ENCODE peak calls at places on chromosome 19, in seven cellular contexts. R, A, V, O, P, W and G are unnamed samples. For H3K9me3 and H3K4me1, the result is how much of the 10 kb centered on the place peaks cover.

GRCh38 chr19:17327068-17327653 is 7.5 kb downstream of the ANO8 start:
- DNase-seq in R (no peak), A (no peak), V (no peak), O (no peak), P (no peak), W (no peak), G (no peak)

GRCh38 chr19:47215581-47215980 is 15.4 kb downstream of the BBC3 start:
- DNase-seq in R (no peak), A (no peak), V (no peak), O (no peak), P (no peak), W (no peak), G (no peak)

GRCh38 chr19:37997911-37998344 is 90.9 kb downstream of the SIPA1L3 start:
- DNase-seq in R (no peak), A (no peak), V (no peak), O (no peak), P (no peak), W (no peak), G (no peak)

GRCh38 chr19:42528354-42529247 is at the start of gene CEACAM1:
- DNase-seq in R (no peak), A (no peak), V (no peak), O (no peak), P (peak), W (no peak), G (no peak)

GRCh38 chr19:4393947-4394590 is 6.3 kb downstream of the SH3GL1 start:
- DNase-seq in R (no peak), A (no peak), V (no peak), O (no peak), P (no peak), W (no peak), G (no peak)

GRCh38 chr19:5697022-5697889 is 7.2 kb downstream of the RPL36 start:
- DNase-seq in R (peak), A (no peak), V (no peak), O (no peak), P (no peak), W (no peak), G (no peak)

GRCh38 chr19:29789007-29789406 is 22.8 kb upstream of the CCNE1 start:
- DNase-seq in R (no peak), A (no peak), V (no peak), O (no peak), P (no peak), W (no peak), G (no peak)

GRCh38 chr19:12786149-12786870 is 5.0 kb upstream of the JUNB start:
- DNase-seq in R (peak), A (peak), V (peak), O (peak), P (peak), W (no peak), G (no peak)

GRCh38 chr19:18418725-18419194 is 438 bp upstream of the SSBP4 start:
- DNase-seq in R (no peak), A (peak), V (no peak), O (peak), P (peak), W (no peak), G (no peak)

DNA sequence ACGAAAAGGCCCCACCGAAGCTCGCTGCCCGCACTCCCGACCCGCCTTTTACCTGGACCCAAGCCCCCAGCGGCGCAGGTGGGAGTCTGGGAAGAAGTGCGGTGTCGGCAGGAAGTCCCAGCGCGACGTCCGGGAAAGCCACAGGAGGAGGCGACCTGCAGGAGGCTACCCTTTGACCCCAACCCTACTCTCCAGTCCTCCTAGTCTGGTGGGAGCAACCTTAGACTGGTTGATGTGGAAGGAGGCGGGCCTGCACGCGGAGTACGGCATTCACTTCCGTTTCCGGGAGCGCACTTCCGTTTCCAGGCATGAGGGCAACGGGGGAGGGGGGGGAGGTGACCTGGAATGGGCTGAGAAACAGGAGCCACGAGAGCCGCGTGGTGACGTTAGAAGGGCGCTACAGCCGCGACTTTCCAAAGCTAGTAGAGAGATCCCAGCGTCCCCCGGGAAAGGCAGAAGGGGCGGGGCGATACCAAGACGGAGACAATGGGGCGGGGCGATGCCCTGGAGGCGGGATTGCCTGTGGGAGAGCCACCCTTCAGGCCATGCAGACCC is 28.5 kb downstream of the ZNF266 start:
- DNase-seq in R (no peak), A (peak), V (no peak), O (peak), P (peak), W (no peak), G (no peak)
- H3K9me3 ChIP-seq in R (under half), A (under half), V (under half), O (under half), P (under half), W (under half), G (under half)

GRCh38 chr19:2044709-2045500 is 6.1 kb downstream of the MKNK2 start:
- DNase-seq in R (peak), A (no peak), V (no peak), O (no peak), P (no peak), W (no peak), G (no peak)

GRCh38 chr19:2043864-2044708 is 7.0 kb downstream of the MKNK2 start:
- DNase-seq in R (peak), A (peak), V (no peak), O (no peak), P (no peak), W (no peak), G (no peak)

GRCh38 chr19:2046046-2046907 is 4.8 kb downstream of the MKNK2 start:
- DNase-seq in R (peak), A (no peak), V (no peak), O (no peak), P (no peak), W (no peak), G (no peak)

GRCh38 chr19:2047076-2047448 is 4.0 kb downstream of the MKNK2 start:
- DNase-seq in R (no peak), A (no peak), V (no peak), O (no peak), P (no peak), W (no peak), G (no peak)

GRCh38 chr19:2045501-2046045 is 5.5 kb downstream of the MKNK2 start:
- DNase-seq in R (peak), A (no peak), V (no peak), O (no peak), P (no peak), W (no peak), G (no peak)
- H3K4me1 ChIP-seq in R (half or more), A (under half), V (half or more), O (under half), P (half or more), W (under half), G (under half)

GRCh38 chr19:55958356-55958755 is 10.7 kb downstream of the NLRP8 start:
- DNase-seq in R (no peak), A (no peak), V (no peak), O (no peak), P (no peak), W (no peak), G (no peak)
- H3K9me3 ChIP-seq in R (under half), A (under half), V (under half), O (under half), P (under half), W (under half), G (under half)

DNA sequence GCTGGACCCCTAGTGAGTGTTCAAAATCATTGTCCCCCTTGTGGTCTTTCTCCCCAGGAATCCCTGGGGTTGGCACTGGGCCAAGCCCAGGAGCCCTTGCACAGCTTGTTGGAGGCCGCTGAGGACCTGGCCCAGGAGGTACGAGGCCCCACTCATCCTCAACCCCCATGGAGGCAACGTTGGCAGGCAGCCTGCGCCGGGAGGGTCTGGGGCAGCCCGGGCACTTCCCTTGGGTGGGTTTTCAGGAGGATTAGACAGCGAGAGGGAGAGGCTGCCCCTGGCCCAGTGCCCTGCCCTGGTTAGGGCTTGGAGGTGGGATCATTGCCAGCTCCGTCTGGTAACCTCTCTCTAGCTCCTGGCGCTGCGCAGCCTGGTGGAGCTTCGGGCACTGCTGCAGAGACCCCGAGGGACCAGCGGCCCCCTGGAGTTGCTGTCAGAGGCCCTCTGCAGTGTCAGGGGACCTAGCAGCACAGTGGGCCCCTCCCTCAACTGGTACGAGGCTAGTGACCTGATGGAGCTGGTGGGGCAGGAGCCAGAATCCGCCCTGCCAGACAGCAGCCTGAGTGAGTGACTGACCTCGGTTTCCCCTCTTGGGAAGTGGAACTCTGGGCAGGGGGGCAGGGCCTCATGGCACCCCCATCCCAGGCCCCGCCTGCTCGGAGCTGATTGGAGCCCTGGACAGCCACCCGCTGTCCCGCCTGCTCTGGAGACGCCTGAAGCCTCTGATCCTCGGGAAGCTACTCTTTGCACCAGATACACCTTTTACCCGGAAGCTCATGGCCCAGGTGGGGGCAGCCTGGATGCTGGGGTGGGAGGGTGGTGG is 3.0 kb downstream of the ABCA7 start:
- DNase-seq in R (no peak), A (no peak), V (no peak), O (no peak), P (no peak), W (no peak), G (no peak)
- H3K4me1 ChIP-seq in R (under half), A (under half), V (under half), O (under half), P (under half), W (under half), G (under half)

GRCh38 chr19:58052256-58052655 is 6.8 kb upstream of the ZNF135 start:
- DNase-seq in R (no peak), A (no peak), V (no peak), O (no peak), P (no peak), W (no peak), G (no peak)
- H3K9me3 ChIP-seq in R (under half), A (under half), V (under half), O (under half), P (under half), W (under half), G (under half)

GRCh38 chr19:2720777-2721569 is at the start of gene DIRAS1:
- DNase-seq in R (no peak), A (no peak), V (no peak), O (no peak), P (no peak), W (no peak), G (no peak)
- H3K4me1 ChIP-seq in R (under half), A (under half), V (under half), O (under half), P (under half), W (under half), G (under half)